ENCODE peak calls at places on chromosome 1, in eight cellular contexts. One of them, this sample, is unnamed.

GRCh38 chr1:17109897-17110554 is 9.2 kb downstream of the PADI2 start:
- DNase-seq in A549: no peak
- DNase-seq in mammary epithelial cell: no peak
- DNase-seq in spleen: no peak
- DNase-seq in uterus: no peak
- DNase-seq in GM23338: no peak
- DNase-seq in psoas muscle: no peak
- DNase-seq in pancreas: no peak
- DNase-seq in this sample: peak; percentile 74

GRCh38 chr1:113307771-113308451 is 82.4 kb upstream of the MAGI3 start:
- DNase-seq in A549: no peak
- DNase-seq in mammary epithelial cell: peak; percentile 43
- DNase-seq in spleen: no peak
- DNase-seq in uterus: no peak
- DNase-seq in GM23338: no peak
- DNase-seq in psoas muscle: no peak
- DNase-seq in pancreas: no peak
- DNase-seq in this sample: no peak

GRCh38 chr1:31424568-31424967 is 11.6 kb downstream of the SERINC2 start:
- DNase-seq in A549: no peak
- DNase-seq in mammary epithelial cell: no peak
- DNase-seq in spleen: peak; percentile 75
- DNase-seq in uterus: no peak
- DNase-seq in GM23338: no peak
- DNase-seq in psoas muscle: no peak
- DNase-seq in pancreas: peak; percentile 59
- DNase-seq in this sample: no peak

GRCh38 chr1:184567016-184567415 is 180.2 kb downstream of the C1orf21 start:
- DNase-seq in A549: no peak
- DNase-seq in mammary epithelial cell: peak; percentile 17
- DNase-seq in spleen: no peak
- DNase-seq in uterus: no peak
- DNase-seq in GM23338: no peak
- DNase-seq in psoas muscle: no peak
- DNase-seq in pancreas: no peak
- DNase-seq in this sample: no peak

GRCh38 chr1:34213976-34214375 is 37.3 kb downstream of the C1orf94 start:
- DNase-seq in A549: no peak
- DNase-seq in mammary epithelial cell: no peak
- DNase-seq in spleen: no peak
- DNase-seq in uterus: no peak
- DNase-seq in GM23338: peak; percentile 28
- DNase-seq in psoas muscle: no peak
- DNase-seq in pancreas: no peak
- DNase-seq in this sample: no peak

GRCh38 chr1:32715901-32716311 is 13.3 kb upstream of the SYNC start:
- DNase-seq in A549: no peak
- DNase-seq in mammary epithelial cell: peak; percentile 66
- DNase-seq in spleen: no peak
- DNase-seq in uterus: no peak
- DNase-seq in GM23338: no peak
- DNase-seq in psoas muscle: no peak
- DNase-seq in pancreas: no peak
- DNase-seq in this sample: no peak

GRCh38 chr1:187626056-187626455 is 797.3 kb downstream of the PLA2G4A start:
- DNase-seq in A549: no peak
- DNase-seq in mammary epithelial cell: peak; percentile 72
- DNase-seq in spleen: no peak
- DNase-seq in uterus: no peak
- DNase-seq in GM23338: no peak
- DNase-seq in psoas muscle: no peak
- DNase-seq in pancreas: no peak
- DNase-seq in this sample: no peak

GRCh38 chr1:116115476-116115875 is 4.3 kb downstream of the MAB21L3 start:
- DNase-seq in A549: no peak
- DNase-seq in mammary epithelial cell: peak; percentile 27
- DNase-seq in spleen: no peak
- DNase-seq in uterus: no peak
- DNase-seq in GM23338: no peak
- DNase-seq in psoas muscle: no peak
- DNase-seq in pancreas: no peak
- DNase-seq in this sample: no peak

GRCh38 chr1:52139817-52140540 is 1.9 kb upstream of the ZFYVE9 start:
- DNase-seq in A549: no peak
- DNase-seq in mammary epithelial cell: peak; percentile 92
- DNase-seq in spleen: no peak
- DNase-seq in uterus: peak; percentile 22
- DNase-seq in GM23338: no peak
- DNase-seq in psoas muscle: no peak
- DNase-seq in pancreas: no peak
- DNase-seq in this sample: no peak

GRCh38 chr1:95002167-95002566 is 70.6 kb downstream of the ALG14 start:
- DNase-seq in A549: no peak
- DNase-seq in mammary epithelial cell: no peak
- DNase-seq in spleen: no peak
- DNase-seq in uterus: peak; percentile 87
- DNase-seq in GM23338: no peak
- DNase-seq in psoas muscle: no peak
- DNase-seq in pancreas: no peak
- DNase-seq in this sample: no peak

GRCh38 chr1:32828341-32828740 is 10.9 kb downstream of the S100PBP start:
- DNase-seq in A549: no peak
- DNase-seq in mammary epithelial cell: no peak
- DNase-seq in spleen: no peak
- DNase-seq in uterus: no peak
- DNase-seq in GM23338: peak; percentile 23
- DNase-seq in psoas muscle: no peak
- DNase-seq in pancreas: no peak
- DNase-seq in this sample: no peak

GRCh38 chr1:150365945-150366344 is 2.0 kb downstream of the RPRD2 start:
- DNase-seq in A549: no peak
- DNase-seq in mammary epithelial cell: peak; percentile 21
- DNase-seq in spleen: no peak
- DNase-seq in uterus: no peak
- DNase-seq in GM23338: no peak
- DNase-seq in psoas muscle: no peak
- DNase-seq in pancreas: no peak
- DNase-seq in this sample: no peak

GRCh38 chr1:26541816-26542711 is 12.5 kb downstream of the RPS6KA1 start:
- DNase-seq in A549: peak; percentile 47
- DNase-seq in mammary epithelial cell: peak; percentile 92
- DNase-seq in spleen: peak; percentile 96
- DNase-seq in uterus: peak; percentile 47
- DNase-seq in GM23338: peak; percentile 91
- DNase-seq in psoas muscle: peak; percentile 78
- DNase-seq in pancreas: no peak
- DNase-seq in this sample: peak; percentile 95

DNA sequence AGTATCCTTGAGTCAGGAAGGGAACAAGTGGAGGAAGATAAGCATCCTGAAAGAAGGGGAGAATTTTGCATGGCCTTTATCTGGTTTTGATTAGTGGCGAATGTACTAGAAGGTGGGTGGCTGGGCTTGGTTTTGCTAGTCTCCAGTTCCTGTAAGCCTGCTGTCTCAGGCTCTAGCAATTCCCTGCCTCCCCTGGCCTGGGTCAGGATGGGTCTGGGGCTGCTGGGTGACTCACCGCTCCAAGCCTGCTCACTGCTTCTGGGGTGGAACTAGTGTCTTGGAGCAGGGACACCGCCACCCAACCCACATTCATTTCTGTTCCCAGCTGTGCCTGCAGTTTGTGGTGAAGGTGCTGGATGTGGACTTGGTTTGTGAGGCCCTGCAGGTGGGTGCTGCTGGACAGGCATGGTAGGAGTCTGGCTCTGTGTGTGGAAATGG is 3.4 kb downstream of the BTBD19 start:
- DNase-seq in A549: no peak
- DNase-seq in mammary epithelial cell: no peak
- DNase-seq in spleen: peak; percentile 74
- DNase-seq in uterus: no peak
- DNase-seq in GM23338: no peak
- DNase-seq in psoas muscle: no peak
- DNase-seq in pancreas: peak; percentile 24
- DNase-seq in this sample: peak; percentile 47
- H3K27ac ChIP-seq in A549: peak overlapping the region; percentile 41
- H3K27ac ChIP-seq in mammary epithelial cell: no peak overlapping the region
- H3K27ac ChIP-seq in spleen: peak overlapping the region; percentile 98
- H3K27ac ChIP-seq in uterus: peak overlapping the region; percentile 100
- H3K27ac ChIP-seq in GM23338: no peak overlapping the region
- H3K27ac ChIP-seq in psoas muscle: no peak overlapping the region
- H3K27ac ChIP-seq in pancreas: no peak overlapping the region
- H3K27ac ChIP-seq in this sample: no peak overlapping the region

GRCh38 chr1:172934417-172934762 is 116.4 kb downstream of the TNFSF18 start:
- DNase-seq in A549: no peak
- DNase-seq in mammary epithelial cell: no peak
- DNase-seq in spleen: no peak
- DNase-seq in uterus: no peak
- DNase-seq in GM23338: no peak
- DNase-seq in psoas muscle: no peak
- DNase-seq in pancreas: no peak
- DNase-seq in this sample: no peak
- H3K4me3 ChIP-seq in A549: no peak overlapping the region
- H3K4me3 ChIP-seq in mammary epithelial cell: no peak overlapping the region
- H3K4me3 ChIP-seq in spleen: no peak overlapping the region
- H3K4me3 ChIP-seq in uterus: no peak overlapping the region
- H3K4me3 ChIP-seq in GM23338: no peak overlapping the region
- H3K4me3 ChIP-seq in psoas muscle: no peak overlapping the region
- H3K4me3 ChIP-seq in pancreas: no peak overlapping the region
- H3K4me3 ChIP-seq in this sample: no peak overlapping the region

DNA sequence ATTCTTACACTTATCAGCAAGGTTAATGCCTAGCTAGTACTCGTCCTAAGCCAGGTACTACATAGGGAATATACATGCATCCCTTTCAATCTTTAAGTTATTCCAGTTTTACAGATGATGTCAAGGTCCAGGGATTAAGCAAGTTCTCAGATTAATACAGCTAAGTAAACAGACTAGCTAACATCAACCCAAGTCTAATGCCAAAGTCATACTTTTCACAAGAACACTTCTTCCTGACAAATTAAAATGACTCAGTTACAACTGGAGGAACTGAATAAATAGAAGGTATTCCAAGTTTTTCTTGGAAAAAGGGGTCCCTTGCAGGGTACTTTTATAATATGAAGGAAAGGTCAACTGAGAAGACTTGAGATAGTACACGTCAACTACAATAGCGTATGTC is 652.3 kb upstream of the USP24 start:
- DNase-seq in A549: no peak
- DNase-seq in mammary epithelial cell: no peak
- DNase-seq in spleen: no peak
- DNase-seq in uterus: no peak
- DNase-seq in GM23338: no peak
- DNase-seq in psoas muscle: no peak
- DNase-seq in pancreas: no peak
- DNase-seq in this sample: no peak
- TF ChIP-seq CTCF in A549: no peak
- TF ChIP-seq CTCF in mammary epithelial cell: no peak
- TF ChIP-seq CTCF in spleen: no peak
- TF ChIP-seq CTCF in uterus: no peak
- TF ChIP-seq CTCF in GM23338: no peak
- TF ChIP-seq CTCF in psoas muscle: no peak
- TF ChIP-seq CTCF in pancreas: no peak
- TF ChIP-seq CTCF in this sample: no peak

GRCh38 chr1:240091201-240091600 is 482 bp upstream of the FMN2 start:
- DNase-seq in A549: peak; percentile 14
- DNase-seq in mammary epithelial cell: no peak
- DNase-seq in spleen: no peak
- DNase-seq in uterus: no peak
- DNase-seq in GM23338: no peak
- DNase-seq in psoas muscle: no peak
- DNase-seq in pancreas: no peak
- DNase-seq in this sample: no peak

GRCh38 chr1:240093120-240093961 is 1.7 kb downstream of the FMN2 start:
- DNase-seq in A549: no peak
- DNase-seq in mammary epithelial cell: no peak
- DNase-seq in spleen: no peak
- DNase-seq in uterus: no peak
- DNase-seq in GM23338: peak; percentile 68
- DNase-seq in psoas muscle: no peak
- DNase-seq in pancreas: peak; percentile 61
- DNase-seq in this sample: no peak

GRCh38 chr1:240092301-240093119 is 827 bp downstream of the FMN2 start:
- DNase-seq in A549: peak; percentile 49
- DNase-seq in mammary epithelial cell: peak; percentile 4
- DNase-seq in spleen: no peak
- DNase-seq in uterus: peak; percentile 14
- DNase-seq in GM23338: peak; percentile 57
- DNase-seq in psoas muscle: no peak
- DNase-seq in pancreas: peak; percentile 77
- DNase-seq in this sample: no peak

GRCh38 chr1:240094043-240094722 is 2.5 kb downstream of the FMN2 start:
- DNase-seq in A549: no peak
- DNase-seq in mammary epithelial cell: no peak
- DNase-seq in spleen: no peak
- DNase-seq in uterus: no peak
- DNase-seq in GM23338: no peak
- DNase-seq in psoas muscle: no peak
- DNase-seq in pancreas: no peak
- DNase-seq in this sample: no peak

GRCh38 chr1:240091614-240092300 is at the start of gene FMN2:
- DNase-seq in A549: peak; percentile 73
- DNase-seq in mammary epithelial cell: peak; percentile 5
- DNase-seq in spleen: no peak
- DNase-seq in uterus: no peak
- DNase-seq in GM23338: peak; percentile 78
- DNase-seq in psoas muscle: no peak
- DNase-seq in pancreas: peak; percentile 64
- DNase-seq in this sample: no peak
- H3K27ac ChIP-seq in A549: peak within 1 kb of the TSS; percentile 76
- H3K27ac ChIP-seq in mammary epithelial cell: no peak within 1 kb of the TSS
- H3K27ac ChIP-seq in spleen: no peak within 1 kb of the TSS
- H3K27ac ChIP-seq in uterus: peak within 1 kb of the TSS; percentile 61
- H3K27ac ChIP-seq in GM23338: no peak within 1 kb of the TSS
- H3K27ac ChIP-seq in psoas muscle: no peak within 1 kb of the TSS
- H3K27ac ChIP-seq in pancreas: no peak within 1 kb of the TSS
- H3K27ac ChIP-seq in this sample: no peak within 1 kb of the TSS

This sample was measured in Peyer's patch.